ENCODE peak calls at places on chromosomes 11 and 22, in four cellular contexts. V is naive thymus-derived CD4-positive, alpha-beta T cell; T is fibroblast of lung; K is lower lobe of right lung. L is an unnamed sample.
A peak's percentile ranks its signal among the peaks of the same experiment; 100 is the strongest.

GRCh38 chr11:113675565-113675964 is 30.5 kb downstream of the TMPRSS5 start:
- DNase-seq in T (no peak), V (no peak), K (no peak), L (no peak)

GRCh38 chr22:17172172-17172833 is 13.2 kb upstream of the HDHD5 start:
- DNase-seq in K (peak; percentile 48), V (no peak), T (no peak), L (no peak)

GRCh38 chr22:33867118-33867863 is 53.0 kb downstream of the LARGE1 start:
- DNase-seq in K (no peak), V (no peak), T (peak; percentile 26), L (no peak)

GRCh38 chr11:113615098-113615497 is 91.0 kb downstream of the TMPRSS5 start:
- DNase-seq in V (no peak), K (no peak), T (no peak), L (no peak)

GRCh38 chr22:43398910-43399309 is 12.9 kb upstream of the MPPED1 start:
- DNase-seq in T (no peak), K (no peak), V (no peak), L (no peak)

GRCh38 chr11:87259731-87260130 is 222.0 kb downstream of the TMEM135 start:
- DNase-seq in K (no peak), T (no peak), V (no peak), L (no peak)

GRCh38 chr11:2776351-2777061 is 76.7 kb upstream of the KCNQ1OT1 start:
- DNase-seq in K (peak; percentile 43), V (no peak), T (no peak), L (peak; percentile 6)

GRCh38 chr11:117319214-117319840 is 3.3 kb upstream of the BACE1 start:
- DNase-seq in V (no peak), K (no peak), T (peak; percentile 80), L (no peak)

GRCh38 chr11:5831196-5831829 is 10.4 kb downstream of the OR52E6 start:
- DNase-seq in T (no peak), V (no peak), K (no peak), L (no peak)

GRCh38 chr11:19244621-19245020 is 3.9 kb upstream of the E2F8 start:
- DNase-seq in V (no peak), T (no peak), K (no peak), L (no peak)

GRCh38 chr11:38131535-38131934 is 1533.5 kb upstream of the RAG2 start:
- DNase-seq in V (no peak), K (no peak), T (no peak), L (no peak)

GRCh38 chr11:19646921-19647320 is 65.7 kb upstream of the NAV2 start:
- DNase-seq in K (no peak), T (peak; percentile 95), V (no peak), L (no peak)

GRCh38 chr22:25077964-25078363 is 121.7 kb upstream of the CRYBB3 start:
- DNase-seq in V (no peak), K (no peak), T (no peak), L (peak; percentile 20)

GRCh38 chr11:126307706-126308105 is 3.8 kb downstream of the DCPS start:
- DNase-seq in K (no peak), T (peak; percentile 39), V (no peak), L (peak; percentile 53)

GRCh38 chr11:61491736-61492395 is 16.7 kb upstream of the LRRC10B start:
- DNase-seq in K (no peak), T (no peak), V (no peak), L (no peak)
- H3K36me3 ChIP-seq in K (no peaks in the 10 kb centered on the region), T (no peaks in the 10 kb centered on the region), V (peaks cover 4% of the 10 kb centered on the region), L (no peaks in the 10 kb centered on the region)

GRCh38 chr22:29787371-29787980 is 20.3 kb downstream of the UQCR10 start:
- DNase-seq in V (no peak), T (no peak), K (no peak), L (peak; percentile 38)
- H3K27ac ChIP-seq in V (no peak overlapping the region), T (no peak overlapping the region), K (no peak overlapping the region), L (no peak overlapping the region)

GRCh38 chr11:29809121-29809520 is 207.7 kb downstream of the KCNA4 start:
- DNase-seq in V (no peak), T (no peak), K (no peak), L (no peak)
- H3K36me3 ChIP-seq in V (no peaks in the 10 kb centered on the region), T (no peaks in the 10 kb centered on the region), K (no peaks in the 10 kb centered on the region), L (no peaks in the 10 kb centered on the region)

GRCh38 chr11:122368796-122369195 is 252.8 kb upstream of the BLID start:
- DNase-seq in V (no peak), T (no peak), K (no peak), L (no peak)
- H3K27ac ChIP-seq in V (no peak overlapping the region), T (no peak overlapping the region), K (no peak overlapping the region), L (no peak overlapping the region)

DNA sequence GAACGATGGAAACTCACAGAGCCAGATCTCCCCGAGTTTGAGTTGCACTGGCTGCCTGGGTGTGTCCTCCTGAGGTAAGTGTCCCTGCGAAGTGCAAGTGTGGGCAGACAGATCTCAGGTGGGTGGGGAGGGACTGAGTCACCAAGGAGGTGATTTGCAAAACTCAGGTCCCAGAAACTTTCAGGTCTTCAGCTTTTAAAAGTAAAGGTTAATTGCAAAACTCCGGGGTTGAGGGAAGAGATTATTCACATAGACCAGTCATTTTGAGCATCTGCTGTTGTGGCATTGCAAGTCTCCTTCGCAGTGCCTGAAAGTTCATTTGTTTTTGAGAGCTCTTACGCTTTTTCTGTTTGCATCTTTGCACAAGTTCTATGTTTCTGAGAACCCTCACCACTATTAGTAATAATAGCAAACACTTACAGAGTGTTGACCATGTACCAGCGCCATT is 7.1 kb downstream of the CD44 start:
- DNase-seq in K (no peak), V (no peak), T (no peak), L (no peak)
- H3K36me3 ChIP-seq in K (no peaks in the 10 kb centered on the region), V (peaks cover 21% of the 10 kb centered on the region), T (peaks cover 17% of the 10 kb centered on the region), L (no peaks in the 10 kb centered on the region)

DNA sequence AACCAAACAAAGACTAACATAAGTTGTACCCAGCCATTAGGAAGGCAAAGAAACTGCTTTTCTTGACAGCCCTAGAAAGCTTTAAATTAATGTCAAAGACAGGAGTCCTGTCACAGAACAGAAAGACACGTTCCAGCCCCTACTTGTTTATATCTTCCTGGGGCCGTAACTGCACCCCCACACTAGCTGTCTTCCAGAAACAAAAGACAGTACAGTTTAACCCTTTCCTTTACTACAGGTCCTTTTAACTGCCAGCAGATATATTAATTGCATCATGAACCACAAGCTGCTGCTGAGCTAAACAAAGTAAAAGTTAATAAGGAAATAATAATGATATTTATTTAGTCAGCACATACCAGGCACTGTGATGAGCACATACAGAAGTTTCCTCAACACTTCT is 20.3 kb upstream of the CFAP300 start:
- DNase-seq in V (no peak), T (no peak), K (no peak), L (no peak)
- H3K27ac ChIP-seq in V (no peak overlapping the region), T (no peak overlapping the region), K (no peak overlapping the region), L (no peak overlapping the region)

GRCh38 chr11:95676280-95676679 is 113.3 kb downstream of the FAM76B start:
- DNase-seq in T (no peak), V (no peak), K (no peak), L (no peak)

GRCh38 chr11:95684170-95684569 is 105.4 kb downstream of the FAM76B start:
- DNase-seq in K (no peak), T (no peak), V (no peak), L (no peak)

GRCh38 chr11:95678988-95679387 is 110.6 kb downstream of the FAM76B start:
- DNase-seq in V (no peak), T (no peak), K (no peak), L (no peak)

GRCh38 chr11:95682552-95682951 is 107.0 kb downstream of the FAM76B start:
- DNase-seq in K (no peak), V (no peak), T (peak; percentile 82), L (no peak)

GRCh38 chr11:95680169-95680929 is 109.2 kb downstream of the FAM76B start:
- DNase-seq in T (peak; percentile 93), K (no peak), V (no peak), L (no peak)
- H3K36me3 ChIP-seq in T (no peaks in the 10 kb centered on the region), K (no peaks in the 10 kb centered on the region), V (no peaks in the 10 kb centered on the region), L (no peaks in the 10 kb centered on the region)